ENCODE peak calls at places on chromosomes 7 and 10, in seven cellular contexts. B is colonic mucosa, J is mammary epithelial cell, G is fibroblast of lung, O is HCT116, Q is neural progenitor cell, D is hepatocyte. K is an unnamed sample.

GRCh38 chr7:98872328-98872924 is 2.6 kb upstream of the TMEM130 start:
- DNase-seq in B (no peak), J (no peak), G (no peak), O (no peak), Q (peak), D (no peak), K (no peak)

GRCh38 chr10:70540089-70540788 is 61.7 kb downstream of the PALD1 start:
- DNase-seq in B (no peak), J (no peak), G (peak), O (no peak), Q (peak), D (peak), K (no peak)

GRCh38 chr7:16471933-16472332 is 6.4 kb upstream of the SOSTDC1 start:
- DNase-seq in B (no peak), J (no peak), G (no peak), O (no peak), Q (no peak), D (no peak), K (no peak)

GRCh38 chr7:47638679-47639306 is 56.9 kb upstream of the TNS3 start:
- DNase-seq in B (peak), J (no peak), G (peak), O (no peak), Q (no peak), D (peak), K (no peak)

GRCh38 chr10:22853906-22854447 is 73.9 kb upstream of the ARMC3 start:
- DNase-seq in B (no peak), J (peak), G (peak), O (no peak), Q (no peak), D (no peak), K (peak)

GRCh38 chr10:95480102-95480900 is 80.9 kb downstream of the SORBS1 start:
- DNase-seq in B (peak), J (no peak), G (no peak), O (no peak), Q (no peak), D (peak), K (no peak)

GRCh38 chr7:128192497-128193142 is 48.5 kb upstream of the LEP start:
- DNase-seq in B (no peak), J (no peak), G (no peak), O (no peak), Q (no peak), D (no peak), K (no peak)

GRCh38 chr7:115009736-115010435 is 88.0 kb downstream of the MDFIC start:
- DNase-seq in B (peak), J (no peak), G (peak), O (no peak), Q (no peak), D (no peak), K (no peak)

GRCh38 chr7:68107256-68107655 is 1110.6 kb downstream of the TYW1 start:
- DNase-seq in B (no peak), J (no peak), G (peak), O (no peak), Q (no peak), D (no peak), K (no peak)

GRCh38 chr7:5594616-5595544 is 171.2 kb upstream of the TNRC18 start:
- DNase-seq in B (no peak), J (peak), G (peak), O (no peak), Q (peak), D (peak), K (peak)

GRCh38 chr10:20276127-20276979 is 460.1 kb downstream of the PLXDC2 start:
- DNase-seq in B (no peak), J (peak), G (peak), O (no peak), Q (peak), D (no peak), K (no peak)

GRCh38 chr7:37481154-37481553 is 32.5 kb upstream of the ELMO1 start:
- DNase-seq in B (no peak), J (no peak), G (no peak), O (no peak), Q (no peak), D (no peak), K (no peak)

GRCh38 chr7:6448943-6449543 is 1.3 kb upstream of the DAGLB start:
- DNase-seq in B (no peak), J (no peak), G (no peak), O (no peak), Q (no peak), D (peak), K (no peak)

GRCh38 chr7:158782638-158783490 is 46.4 kb downstream of the ESYT2 start:
- DNase-seq in B (no peak), J (no peak), G (no peak), O (no peak), Q (peak), D (peak), K (peak)

GRCh38 chr7:18399624-18400235 is 95.8 kb upstream of the HDAC9 start:
- DNase-seq in B (no peak), J (no peak), G (peak), O (no peak), Q (peak), D (no peak), K (no peak)

GRCh38 chr10:128934492-128934891 is 532.5 kb upstream of the MGMT start:
- DNase-seq in B (no peak), J (no peak), G (no peak), O (no peak), Q (no peak), D (no peak), K (no peak)

GRCh38 chr10:110547139-110547761 is 20.2 kb upstream of the SMC3 start:
- DNase-seq in B (no peak), J (peak), G (peak), O (peak), Q (peak), D (peak), K (no peak)

GRCh38 chr7:120794100-120794729 is 63.7 kb downstream of the TSPAN12 start:
- DNase-seq in B (no peak), J (peak), G (peak), O (no peak), Q (no peak), D (no peak), K (no peak)

GRCh38 chr7:2261611-2262010 is 19.6 kb downstream of the NUDT1 start:
- DNase-seq in B (no peak), J (no peak), G (no peak), O (no peak), Q (no peak), D (no peak), K (no peak)

GRCh38 chr7:33050425-33051318 is 11.9 kb downstream of the NT5C3A start:
- DNase-seq in B (peak), J (peak), G (peak), O (peak), Q (peak), D (peak), K (peak)

GRCh38 chr10:930415-931325 is 835 bp downstream of the LARP4B start:
- DNase-seq in B (peak), J (peak), G (peak), O (no peak), Q (peak), D (peak), K (no peak)

GRCh38 chr10:71836594-71836970 is 14.5 kb downstream of the PSAP start:
- DNase-seq in B (no peak), J (no peak), G (peak), O (no peak), Q (no peak), D (no peak), K (peak)

GRCh38 chr7:288671-289101 is 1.3 kb upstream of the FOXL3 start:
- DNase-seq in B (no peak), J (no peak), G (no peak), O (no peak), Q (no peak), D (no peak), K (no peak)

GRCh38 chr10:21519981-21520436 is 5.5 kb downstream of the SKIDA1 start:
- DNase-seq in B (no peak), J (peak), G (peak), O (no peak), Q (peak), D (peak), K (peak)

GRCh38 chr7:1668932-1669485 is 1.1 kb upstream of the ELFN1 start:
- DNase-seq in B (no peak), J (no peak), G (peak), O (no peak), Q (peak), D (peak), K (no peak)

GRCh38 chr7:157599491-157599890 is 262.7 kb downstream of the DNAJB6 start:
- DNase-seq in B (no peak), J (no peak), G (no peak), O (no peak), Q (no peak), D (no peak), K (no peak)

GRCh38 chr7:18573410-18574234 is 78.1 kb downstream of the HDAC9 start:
- DNase-seq in B (no peak), J (no peak), G (no peak), O (no peak), Q (no peak), D (no peak), K (no peak)

GRCh38 chr7:88281729-88282128 is 25.0 kb downstream of the STEAP4 start:
- DNase-seq in B (no peak), J (no peak), G (no peak), O (no peak), Q (no peak), D (no peak), K (no peak)

GRCh38 chr7:50782376-50783208 is at the start of gene GRB10:
- DNase-seq in B (no peak), J (no peak), G (peak), O (no peak), Q (peak), D (peak), K (no peak)

GRCh38 chr7:68760556-68760955 is 837.7 kb upstream of the AUTS2 start:
- DNase-seq in B (no peak), J (no peak), G (peak), O (no peak), Q (no peak), D (no peak), K (no peak)

GRCh38 chr7:19224951-19225350 is 79.7 kb upstream of the FERD3L start:
- DNase-seq in B (no peak), J (no peak), G (no peak), O (no peak), Q (no peak), D (no peak), K (no peak)

GRCh38 chr10:48440771-48441170 is 134.3 kb downstream of the MAPK8 start:
- DNase-seq in B (no peak), J (no peak), G (no peak), O (no peak), Q (no peak), D (no peak), K (no peak)

GRCh38 chr10:62980697-62981495 is 152.2 kb upstream of the NRBF2 start:
- DNase-seq in B (no peak), J (peak), G (peak), O (no peak), Q (peak), D (no peak), K (no peak)

GRCh38 chr7:39228946-39229345 is 251.2 kb downstream of the POU6F2 start:
- DNase-seq in B (no peak), J (peak), G (peak), O (no peak), Q (peak), D (no peak), K (peak)

GRCh38 chr10:7817576-7817975 is 729 bp upstream of the TAF3 start:
- DNase-seq in B (no peak), J (no peak), G (no peak), O (no peak), Q (peak), D (no peak), K (no peak)
- H3K27ac ChIP-seq in B (no peak), J (peak), G (no peak), O (peak), Q (no peak), D (peak), K (no peak)

DNA sequence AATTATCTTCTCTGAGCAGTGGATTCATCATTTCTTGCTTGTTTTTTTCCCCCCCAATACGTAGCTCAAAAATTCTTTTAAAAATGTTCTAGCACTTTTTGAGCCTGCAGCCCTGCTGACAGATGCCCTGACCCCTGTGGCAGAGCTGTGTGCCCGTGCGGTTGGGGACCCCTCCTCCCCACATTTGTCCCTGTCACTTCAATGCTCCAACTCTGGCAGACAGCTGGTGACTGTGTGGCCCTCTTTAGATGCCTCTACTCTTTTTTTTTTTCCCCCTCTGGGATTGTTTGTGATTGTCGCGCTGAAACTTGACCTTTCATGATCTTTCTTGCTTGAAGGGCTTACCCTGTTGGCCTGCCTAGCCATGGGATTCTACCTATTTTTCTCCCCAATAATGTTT is 214.1 kb downstream of the TMEM178B start:
- DNase-seq in B (no peak), J (no peak), G (no peak), O (no peak), Q (no peak), D (no peak), K (no peak)
- TF ChIP-seq CTCF in B (no peak), J (no peak), G (no peak), O (no peak), Q (no peak), D (no peak), K (no peak)

DNA sequence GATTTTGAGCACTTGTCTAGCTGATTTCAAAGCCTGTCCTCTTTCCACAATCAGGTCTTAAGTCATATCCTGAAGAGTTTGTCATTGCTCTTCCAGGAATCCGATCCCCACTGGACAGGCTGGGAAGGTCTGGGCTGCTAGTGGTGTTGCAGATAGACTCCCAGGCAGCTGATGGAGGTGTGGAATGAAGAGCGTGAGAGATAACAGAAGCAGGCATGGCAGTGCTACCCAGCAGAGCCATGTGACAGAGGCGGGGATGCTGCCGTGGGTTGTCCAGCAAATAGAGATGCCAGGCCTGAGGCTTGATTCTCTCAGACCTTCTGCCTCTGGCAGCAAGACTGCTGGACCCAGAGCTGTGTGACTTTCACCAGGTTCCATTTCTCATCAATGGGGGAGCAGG is 116.5 kb upstream of the EEPD1 start:
- DNase-seq in B (no peak), J (peak), G (peak), O (no peak), Q (no peak), D (no peak), K (no peak)
- H3K27ac ChIP-seq in B (no peak), J (peak), G (no peak), O (no peak), Q (no peak), D (peak), K (peak)

GRCh38 chr7:151212626-151213025 is 2.3 kb upstream of the H2BK1 start:
- DNase-seq in B (no peak), J (no peak), G (no peak), O (no peak), Q (no peak), D (no peak), K (no peak)

GRCh38 chr7:151213826-151214225 is 3.5 kb upstream of the H2BK1 start:
- DNase-seq in B (no peak), J (no peak), G (no peak), O (no peak), Q (no peak), D (no peak), K (no peak)

GRCh38 chr7:151210087-151210854 is at the start of gene H2BK1:
- DNase-seq in B (no peak), J (no peak), G (no peak), O (no peak), Q (peak), D (no peak), K (no peak)

GRCh38 chr7:151209588-151209987 is 700 bp downstream of the H2BK1 start:
- DNase-seq in B (no peak), J (no peak), G (no peak), O (no peak), Q (no peak), D (no peak), K (no peak)

DNA sequence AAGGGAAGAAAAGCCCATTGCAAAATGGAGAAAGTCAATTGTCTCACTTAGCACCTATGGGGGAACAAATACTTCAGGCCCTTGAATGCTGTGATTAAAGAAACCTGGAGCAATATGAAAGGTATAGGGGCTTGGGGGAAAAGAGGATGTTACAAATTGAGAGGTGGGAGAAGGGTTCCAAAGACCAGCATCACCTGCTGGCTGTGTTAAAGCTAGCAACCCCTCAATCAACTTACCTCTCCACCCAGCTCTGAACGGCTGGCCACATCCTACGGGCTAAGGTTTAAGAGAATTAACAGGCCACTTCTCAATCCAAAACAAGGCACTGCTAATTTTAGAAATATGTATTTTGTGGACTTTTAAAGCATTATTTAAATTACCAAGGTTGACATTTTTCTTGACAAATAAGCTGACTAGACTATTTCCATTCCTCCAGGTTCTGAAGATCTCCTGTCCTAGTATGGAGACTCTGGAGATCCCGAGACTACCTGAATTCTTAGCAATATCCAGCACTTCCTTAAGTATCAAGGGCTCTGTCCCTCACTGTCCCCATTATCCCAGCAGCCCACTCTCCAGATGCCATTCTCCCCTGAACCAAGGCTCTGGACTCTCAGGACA is 976 bp upstream of the H2BK1 start:
- DNase-seq in B (no peak), J (no peak), G (no peak), O (no peak), Q (no peak), D (no peak), K (no peak)
- TF ChIP-seq CTCF in B (no peak), J (no peak), G (no peak), O (no peak), Q (no peak), D (no peak), K (peak)